ENCODE peak calls at places on chromosomes 5 and 9, in nine cellular contexts. H is IMR-90; X is naive thymus-derived CD4-positive, alpha-beta T cell; J is DND-41; V is fibroblast of the aortic adventitia; Y is foreskin fibroblast; A is lung; T is GM23248; N is transverse colon. O is an unnamed sample.

GRCh38 chr5:129398279-129398678 is 61.8 kb upstream of the ADAMTS19 start:
- DNase-seq in H (no peak), X (no peak), J (no peak), V (no peak), Y (no peak), A (no peak), T (no peak), N (no peak), O (no peak)

GRCh38 chr5:16741007-16741406 is 124.2 kb upstream of the RETREG1 start:
- DNase-seq in H (peak; percentile 43), X (no peak), J (no peak), V (peak; percentile 75), Y (peak; percentile 53), A (no peak), T (peak; percentile 51), N (no peak), O (peak; percentile 93)

GRCh38 chr9:99431103-99431502 is 209.0 kb downstream of the SEC61B start:
- DNase-seq in H (peak; percentile 66), X (no peak), J (no peak), V (peak; percentile 76), Y (peak; percentile 64), A (no peak), T (peak; percentile 48), N (no peak), O (no peak)

GRCh38 chr9:120713257-120714087 is 798 bp downstream of the MEGF9 start:
- DNase-seq in H (no peak), X (no peak), J (peak; percentile 13), V (peak; percentile 39), Y (peak; percentile 50), A (no peak), T (peak; percentile 45), N (peak; percentile 29), O (no peak)

GRCh38 chr5:61409568-61409967 is 77.5 kb downstream of the ZSWIM6 start:
- DNase-seq in H (peak; percentile 96), X (no peak), J (no peak), V (peak; percentile 92), Y (peak; percentile 88), A (no peak), T (peak; percentile 91), N (no peak), O (peak; percentile 98)

GRCh38 chr9:114429488-114429887 is 41.7 kb upstream of the AKNA start:
- DNase-seq in H (no peak), X (no peak), J (no peak), V (no peak), Y (no peak), A (no peak), T (no peak), N (no peak), O (no peak)

GRCh38 chr5:170522211-170523128 is 18.6 kb downstream of the KCNIP1 start:
- DNase-seq in H (no peak), X (no peak), J (no peak), V (peak; percentile 39), Y (peak; percentile 3), A (no peak), T (peak; percentile 86), N (no peak), O (no peak)

GRCh38 chr5:7897014-7897600 is 28.2 kb downstream of the MTRR start:
- DNase-seq in H (peak; percentile 52), X (no peak), J (peak; percentile 28), V (peak; percentile 25), Y (peak; percentile 71), A (no peak), T (peak; percentile 65), N (peak; percentile 11), O (peak; percentile 65)

GRCh38 chr9:116861321-116861720 is 174.2 kb downstream of the TRIM32 start:
- DNase-seq in H (no peak), X (no peak), J (no peak), V (no peak), Y (no peak), A (no peak), T (no peak), N (no peak), O (no peak)

GRCh38 chr9:6759114-6759977 is 1.6 kb downstream of the KDM4C start:
- DNase-seq in H (peak; percentile 82), X (no peak), J (no peak), V (peak; percentile 88), Y (peak; percentile 84), A (no peak), T (peak; percentile 95), N (peak; percentile 29), O (peak; percentile 89)

GRCh38 chr5:56130664-56131063 is 102.5 kb downstream of the ANKRD55 start:
- DNase-seq in H (no peak), X (no peak), J (no peak), V (no peak), Y (no peak), A (no peak), T (no peak), N (no peak), O (no peak)

GRCh38 chr9:134562146-134562753 is 79.4 kb upstream of the COL5A1 start:
- DNase-seq in H (peak; percentile 75), X (no peak), J (no peak), V (no peak), Y (no peak), A (no peak), T (peak; percentile 35), N (no peak), O (no peak)

GRCh38 chr9:110950041-110950645 is 88.1 kb downstream of the LPAR1 start:
- DNase-seq in H (peak; percentile 61), X (no peak), J (no peak), V (no peak), Y (no peak), A (no peak), T (peak; percentile 50), N (no peak), O (no peak)

GRCh38 chr5:159206368-159206767 is 3.0 kb downstream of the RNF145 start:
- DNase-seq in H (peak; percentile 7), X (no peak), J (no peak), V (no peak), Y (no peak), A (no peak), T (peak; percentile 34), N (no peak), O (no peak)
- H3K4me3 ChIP-seq in H (peak overlapping the region; percentile 83), X (peak overlapping the region; percentile 88), J (peak overlapping the region; percentile 79), V (peak overlapping the region; percentile 89), Y (peak overlapping the region; percentile 84), A (no peak overlapping the region), T (peak overlapping the region; percentile 85), N (no peak overlapping the region), O (peak overlapping the region; percentile 78)

GRCh38 chr5:159185773-159186172 is 23.6 kb downstream of the RNF145 start:
- DNase-seq in H (no peak), X (no peak), J (no peak), V (no peak), Y (no peak), A (no peak), T (no peak), N (no peak), O (no peak)

GRCh38 chr5:159183247-159183646 is 26.1 kb downstream of the RNF145 start:
- DNase-seq in H (no peak), X (no peak), J (no peak), V (no peak), Y (no peak), A (no peak), T (no peak), N (no peak), O (no peak)

GRCh38 chr5:159186319-159186718 is 23.0 kb downstream of the RNF145 start:
- DNase-seq in H (no peak), X (no peak), J (no peak), V (no peak), Y (no peak), A (no peak), T (no peak), N (no peak), O (no peak)

GRCh38 chr5:159184236-159184635 is 25.1 kb downstream of the RNF145 start:
- DNase-seq in H (peak; percentile 60), X (no peak), J (no peak), V (peak; percentile 32), Y (peak; percentile 29), A (no peak), T (peak; percentile 50), N (no peak), O (no peak)

DNA sequence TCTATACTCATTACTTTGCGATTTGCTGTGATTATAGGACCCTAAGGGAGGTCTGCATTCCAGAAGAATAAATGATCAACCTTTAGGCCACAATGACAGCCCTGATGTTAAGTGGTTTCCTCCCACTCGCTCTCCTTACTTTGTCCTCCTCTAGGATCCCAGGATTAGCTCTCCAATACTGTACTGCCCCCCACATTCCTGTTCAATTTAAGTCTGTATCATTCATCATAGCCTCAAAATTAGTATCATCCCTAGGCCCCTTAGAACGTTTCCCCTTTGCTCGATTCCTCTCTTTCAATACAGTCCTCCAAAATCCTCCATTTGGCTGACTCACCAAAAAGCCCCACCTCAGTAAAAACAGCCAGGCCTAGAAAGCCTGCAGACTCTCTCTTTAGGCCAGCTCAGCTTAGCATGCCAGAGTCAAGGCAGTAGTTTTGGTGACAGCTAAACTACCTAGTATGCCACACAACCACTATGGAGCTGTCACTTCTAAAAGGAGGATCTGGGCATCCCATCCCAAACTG is 24.4 kb downstream of the RNF145 start:
- DNase-seq in H (peak; percentile 93), X (no peak), J (no peak), V (peak; percentile 79), Y (peak; percentile 77), A (no peak), T (peak; percentile 87), N (no peak), O (peak; percentile 68)
- H3K4me3 ChIP-seq in H (no peak overlapping the region), X (no peak overlapping the region), J (no peak overlapping the region), V (no peak overlapping the region), Y (no peak overlapping the region), A (no peak overlapping the region), T (peak overlapping the region; percentile 38), N (no peak overlapping the region), O (no peak overlapping the region)

GRCh38 chr5:157600252-157600651 is 24.7 kb upstream of the ADAM19 start:
- DNase-seq in H (no peak), X (no peak), J (no peak), V (no peak), Y (no peak), A (no peak), T (no peak), N (no peak), O (no peak)
- H3K4me3 ChIP-seq in H (no peak overlapping the region), X (no peak overlapping the region), J (no peak overlapping the region), V (no peak overlapping the region), Y (no peak overlapping the region), A (no peak overlapping the region), T (no peak overlapping the region), N (no peak overlapping the region), O (no peak overlapping the region)

GRCh38 chr9:124286292-124286931 is 28.7 kb downstream of the NEK6 start:
- DNase-seq in H (peak; percentile 98), X (no peak), J (no peak), V (peak; percentile 84), Y (peak; percentile 85), A (no peak), T (peak; percentile 88), N (peak; percentile 81), O (peak; percentile 92)

GRCh38 chr9:124285903-124286291 is 28.1 kb downstream of the NEK6 start:
- DNase-seq in H (peak; percentile 99), X (no peak), J (no peak), V (peak; percentile 97), Y (peak; percentile 98), A (peak; percentile 77), T (peak; percentile 92), N (peak; percentile 80), O (peak; percentile 99)

GRCh38 chr9:124284940-124285441 is 27.2 kb downstream of the NEK6 start:
- DNase-seq in H (peak; percentile 50), X (no peak), J (no peak), V (peak; percentile 88), Y (peak; percentile 56), A (no peak), T (peak; percentile 40), N (no peak), O (peak; percentile 68)

GRCh38 chr9:124284237-124284831 is 26.6 kb downstream of the NEK6 start:
- DNase-seq in H (peak; percentile 73), X (no peak), J (no peak), V (peak; percentile 49), Y (no peak), A (no peak), T (no peak), N (no peak), O (peak; percentile 82)

GRCh38 chr9:124285490-124285889 is 27.7 kb downstream of the NEK6 start:
- DNase-seq in H (no peak), X (no peak), J (no peak), V (no peak), Y (no peak), A (no peak), T (no peak), N (no peak), O (no peak)
- H3K4me3 ChIP-seq in H (no peak overlapping the region), X (no peak overlapping the region), J (no peak overlapping the region), V (no peak overlapping the region), Y (no peak overlapping the region), A (no peak overlapping the region), T (no peak overlapping the region), N (no peak overlapping the region), O (no peak overlapping the region)